ENCODE peak calls at places on chromosomes 13 and 19, in eight cellular contexts. P is thoracic aorta; O is GM23338; X is naive thymus-derived CD4-positive, alpha-beta T cell; V is endodermal cell; D is heart left ventricle; B is neural progenitor cell; J is Panc1. Q is an unnamed sample.

GRCh38 chr13:113275387-113275786 is 21.7 kb upstream of the LAMP1 start:
- DNase-seq in P (no peak), J (peak; percentile 28), V (peak; percentile 87), X (peak; percentile 39), D (no peak), B (peak; percentile 61), O (peak; percentile 77), Q (peak; percentile 52)

GRCh38 chr13:82717249-82717648 is 1165.0 kb downstream of the SLITRK1 start:
- DNase-seq in J (no peak), V (no peak), B (no peak), P (no peak), D (no peak), X (no peak), O (no peak), Q (peak; percentile 94)

GRCh38 chr19:13033819-13034611 is 38.7 kb downstream of the NFIX start:
- DNase-seq in J (no peak), P (no peak), V (peak; percentile 91), O (peak; percentile 87), D (peak; percentile 83), B (peak; percentile 69), X (peak; percentile 13), Q (peak; percentile 54)

GRCh38 chr19:38204096-38204495 is 19.9 kb downstream of the DPF1 start:
- DNase-seq in J (no peak), V (no peak), P (no peak), O (no peak), D (no peak), B (no peak), X (no peak), Q (no peak)

GRCh38 chr13:98970293-98970692 is 7.6 kb downstream of the DOCK9 start:
- DNase-seq in J (no peak), D (no peak), B (no peak), O (no peak), P (no peak), V (no peak), X (no peak), Q (peak; percentile 67)

GRCh38 chr13:76889254-76889653 is 3.0 kb upstream of the KCTD12 start:
- DNase-seq in J (no peak), X (no peak), O (no peak), D (no peak), V (no peak), P (no peak), B (no peak), Q (no peak)

GRCh38 chr13:44103721-44104490 is 224.2 kb downstream of the LACC1 start:
- DNase-seq in J (no peak), X (no peak), D (no peak), B (no peak), O (no peak), P (no peak), V (no peak), Q (no peak)

GRCh38 chr13:46962286-46962941 is 65.6 kb upstream of the HTR2A start:
- DNase-seq in P (no peak), B (peak; percentile 50), O (peak; percentile 62), J (no peak), X (no peak), V (no peak), D (no peak), Q (no peak)

GRCh38 chr19:311813-312261 is 20.6 kb upstream of the PLPP2 start:
- DNase-seq in V (no peak), P (no peak), J (no peak), X (no peak), O (no peak), D (no peak), B (peak; percentile 0), Q (no peak)
- H3K36me3 ChIP-seq in V (peaks cover 51% of the 10 kb centered on the region), P (peaks cover 53% of the 10 kb centered on the region), J (no peaks in the 10 kb centered on the region), X (no peaks in the 10 kb centered on the region), O (no peaks in the 10 kb centered on the region), D (peaks cover 68% of the 10 kb centered on the region), B (no peaks in the 10 kb centered on the region), Q (peaks cover 76% of the 10 kb centered on the region)

GRCh38 chr13:32682130-32682529 is 95.9 kb downstream of the PDS5B start:
- DNase-seq in D (no peak), B (no peak), X (no peak), J (no peak), P (no peak), V (no peak), O (no peak), Q (no peak)
- H3K36me3 ChIP-seq in D (peaks cover 66% of the 10 kb centered on the region), B (peaks cover 16% of the 10 kb centered on the region), X (no peaks in the 10 kb centered on the region), J (no peaks in the 10 kb centered on the region), P (peaks cover 5% of the 10 kb centered on the region), V (peaks cover 52% of the 10 kb centered on the region), O (peaks cover 7% of the 10 kb centered on the region), Q (peaks cover 19% of the 10 kb centered on the region)

GRCh38 chr19:16227837-16228636 is 30.3 kb downstream of the AP1M1 start:
- DNase-seq in B (no peak), X (no peak), O (no peak), V (no peak), J (no peak), P (no peak), D (no peak), Q (no peak)

GRCh38 chr19:16225279-16226183 is 27.8 kb downstream of the AP1M1 start:
- DNase-seq in B (no peak), V (no peak), J (no peak), O (no peak), D (no peak), P (no peak), X (no peak), Q (no peak)

GRCh38 chr19:16224266-16225045 is 26.7 kb downstream of the AP1M1 start:
- DNase-seq in V (peak; percentile 34), O (no peak), D (no peak), B (no peak), X (no peak), J (no peak), P (no peak), Q (no peak)

GRCh38 chr19:16226878-16227836 is 29.4 kb downstream of the AP1M1 start:
- DNase-seq in D (no peak), B (no peak), V (no peak), J (no peak), X (no peak), P (no peak), O (no peak), Q (no peak)

DNA sequence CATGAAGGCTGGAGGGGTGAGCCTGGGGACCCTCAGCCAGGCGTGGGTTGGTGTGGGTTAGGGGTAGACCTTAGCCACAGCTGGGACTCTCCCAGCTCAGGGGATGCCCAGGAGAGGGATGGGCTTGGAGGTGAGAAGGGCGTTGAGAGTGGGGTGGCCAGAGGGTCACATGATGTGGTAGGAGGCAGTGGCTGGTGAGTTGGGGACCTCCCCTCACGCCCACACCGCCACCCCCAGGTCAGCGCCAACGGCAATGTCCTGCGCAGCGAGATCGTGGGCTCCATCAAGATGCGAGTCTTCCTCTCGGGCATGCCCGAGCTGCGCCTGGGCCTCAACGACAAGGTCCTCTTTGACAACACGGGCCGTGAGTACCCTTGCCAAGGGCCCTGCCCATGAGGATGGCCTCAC is 28.5 kb downstream of the AP1M1 start:
- DNase-seq in J (no peak), P (no peak), X (no peak), D (no peak), B (no peak), O (no peak), V (peak; percentile 34), Q (no peak)
- H3K36me3 ChIP-seq in J (peaks cover 4% of the 10 kb centered on the region), P (peaks cover 85% of the 10 kb centered on the region), X (no peaks in the 10 kb centered on the region), D (peaks cover 95% of the 10 kb centered on the region), B (no peaks in the 10 kb centered on the region), O (peaks cover 7% of the 10 kb centered on the region), V (peaks cover 32% of the 10 kb centered on the region), Q (peaks cover 96% of the 10 kb centered on the region)

GRCh38 chr19:45842198-45842597 is 20.7 kb downstream of the SYMPK start:
- DNase-seq in J (no peak), P (no peak), V (no peak), D (no peak), X (no peak), O (no peak), B (no peak), Q (no peak)
- H3K36me3 ChIP-seq in J (peaks cover 9% of the 10 kb centered on the region), P (peaks cover 68% of the 10 kb centered on the region), V (peaks cover 89% of the 10 kb centered on the region), D (peaks cover 100% of the 10 kb centered on the region), X (peaks cover 13% of the 10 kb centered on the region), O (peaks cover 79% of the 10 kb centered on the region), B (peaks cover 28% of the 10 kb centered on the region), Q (peaks cover 82% of the 10 kb centered on the region)

GRCh38 chr13:49664606-49665005 is 26.7 kb downstream of the EBPL start:
- DNase-seq in X (no peak), J (no peak), V (peak; percentile 70), B (peak; percentile 87), D (no peak), O (no peak), P (no peak), Q (no peak)
- H3K36me3 ChIP-seq in X (no peaks in the 10 kb centered on the region), J (no peaks in the 10 kb centered on the region), V (peaks cover 40% of the 10 kb centered on the region), B (no peaks in the 10 kb centered on the region), D (peaks cover 18% of the 10 kb centered on the region), O (peaks cover 31% of the 10 kb centered on the region), P (peaks cover 4% of the 10 kb centered on the region), Q (peaks cover 11% of the 10 kb centered on the region)

GRCh38 chr13:110379358-110379757 is 72.3 kb downstream of the COL4A2 start:
- DNase-seq in B (no peak), X (no peak), P (no peak), V (no peak), D (no peak), J (no peak), O (no peak), Q (no peak)
- H3K36me3 ChIP-seq in B (no peaks in the 10 kb centered on the region), X (no peaks in the 10 kb centered on the region), P (no peaks in the 10 kb centered on the region), V (peaks cover 84% of the 10 kb centered on the region), D (peaks cover 2% of the 10 kb centered on the region), J (no peaks in the 10 kb centered on the region), O (no peaks in the 10 kb centered on the region), Q (peaks cover 7% of the 10 kb centered on the region)

GRCh38 chr19:53195265-53195879 is 2.2 kb upstream of the ZNF665 start:
- DNase-seq in V (peak; percentile 92), B (peak; percentile 88), P (peak; percentile 28), D (peak; percentile 75), X (peak; percentile 80), O (peak; percentile 93), J (peak; percentile 88), Q (no peak)
- H3K36me3 ChIP-seq in V (peaks cover 7% of the 10 kb centered on the region), B (no peaks in the 10 kb centered on the region), P (no peaks in the 10 kb centered on the region), D (peaks cover 8% of the 10 kb centered on the region), X (no peaks in the 10 kb centered on the region), O (no peaks in the 10 kb centered on the region), J (no peaks in the 10 kb centered on the region), Q (peaks cover 6% of the 10 kb centered on the region)